ENCODE peak calls at places on chromosomes 1 and 21, in nine cellular contexts. One of them, this sample, is unnamed.

GRCh38 chr1:54290443-54291184 is 90.6 kb downstream of the MRPL37 start:
- DNase-seq in hepatocyte: peak
- DNase-seq in AG04450: no peak
- DNase-seq in GM23338: no peak
- DNase-seq in RWPE1: no peak
- DNase-seq in neuronal stem cell: no peak
- DNase-seq in naive thymus-derived CD4-positive, alpha-beta T cell: peak
- DNase-seq in left ventricle myocardium inferior: no peak
- DNase-seq in CD8-positive, alpha-beta T cell: peak
- DNase-seq in this sample: no peak

GRCh38 chr1:11838349-11839272 is 9.0 kb downstream of the NPPA start:
- DNase-seq in hepatocyte: peak
- DNase-seq in AG04450: no peak
- DNase-seq in GM23338: peak
- DNase-seq in RWPE1: peak
- DNase-seq in neuronal stem cell: peak
- DNase-seq in naive thymus-derived CD4-positive, alpha-beta T cell: peak
- DNase-seq in left ventricle myocardium inferior: peak
- DNase-seq in CD8-positive, alpha-beta T cell: peak
- DNase-seq in this sample: no peak

GRCh38 chr1:12157366-12158231 is 9.2 kb upstream of the TNFRSF1B start:
- DNase-seq in hepatocyte: no peak
- DNase-seq in AG04450: no peak
- DNase-seq in GM23338: no peak
- DNase-seq in RWPE1: no peak
- DNase-seq in neuronal stem cell: no peak
- DNase-seq in naive thymus-derived CD4-positive, alpha-beta T cell: no peak
- DNase-seq in left ventricle myocardium inferior: no peak
- DNase-seq in CD8-positive, alpha-beta T cell: no peak
- DNase-seq in this sample: no peak

GRCh38 chr1:200379431-200379755 is 30.4 kb downstream of the ZNF281 start:
- DNase-seq in hepatocyte: peak
- DNase-seq in AG04450: peak
- DNase-seq in GM23338: no peak
- DNase-seq in RWPE1: peak
- DNase-seq in neuronal stem cell: no peak
- DNase-seq in naive thymus-derived CD4-positive, alpha-beta T cell: no peak
- DNase-seq in left ventricle myocardium inferior: no peak
- DNase-seq in CD8-positive, alpha-beta T cell: no peak
- DNase-seq in this sample: peak

GRCh38 chr1:174818014-174818616 is 181.6 kb upstream of the CACYBP start:
- DNase-seq in hepatocyte: no peak
- DNase-seq in AG04450: no peak
- DNase-seq in GM23338: peak
- DNase-seq in RWPE1: no peak
- DNase-seq in neuronal stem cell: no peak
- DNase-seq in naive thymus-derived CD4-positive, alpha-beta T cell: no peak
- DNase-seq in left ventricle myocardium inferior: no peak
- DNase-seq in CD8-positive, alpha-beta T cell: no peak
- DNase-seq in this sample: no peak

GRCh38 chr1:234861761-234862160 is 251.8 kb upstream of the IRF2BP2 start:
- DNase-seq in hepatocyte: peak
- DNase-seq in AG04450: no peak
- DNase-seq in GM23338: no peak
- DNase-seq in RWPE1: no peak
- DNase-seq in neuronal stem cell: no peak
- DNase-seq in naive thymus-derived CD4-positive, alpha-beta T cell: no peak
- DNase-seq in left ventricle myocardium inferior: no peak
- DNase-seq in CD8-positive, alpha-beta T cell: no peak
- DNase-seq in this sample: no peak

GRCh38 chr1:2415801-2416208 is 3.4 kb upstream of the PEX10 start:
- DNase-seq in hepatocyte: no peak
- DNase-seq in AG04450: no peak
- DNase-seq in GM23338: no peak
- DNase-seq in RWPE1: no peak
- DNase-seq in neuronal stem cell: no peak
- DNase-seq in naive thymus-derived CD4-positive, alpha-beta T cell: peak
- DNase-seq in left ventricle myocardium inferior: no peak
- DNase-seq in CD8-positive, alpha-beta T cell: peak
- DNase-seq in this sample: no peak

GRCh38 chr1:224124220-224124619 is 10.3 kb downstream of the FBXO28 start:
- DNase-seq in hepatocyte: no peak
- DNase-seq in AG04450: no peak
- DNase-seq in GM23338: no peak
- DNase-seq in RWPE1: no peak
- DNase-seq in neuronal stem cell: no peak
- DNase-seq in naive thymus-derived CD4-positive, alpha-beta T cell: no peak
- DNase-seq in left ventricle myocardium inferior: no peak
- DNase-seq in CD8-positive, alpha-beta T cell: no peak
- DNase-seq in this sample: no peak

GRCh38 chr1:220775238-220775853 is 11.4 kb upstream of the MTARC1 start:
- DNase-seq in hepatocyte: peak
- DNase-seq in AG04450: no peak
- DNase-seq in GM23338: peak
- DNase-seq in RWPE1: peak
- DNase-seq in neuronal stem cell: no peak
- DNase-seq in naive thymus-derived CD4-positive, alpha-beta T cell: no peak
- DNase-seq in left ventricle myocardium inferior: no peak
- DNase-seq in CD8-positive, alpha-beta T cell: no peak
- DNase-seq in this sample: no peak

GRCh38 chr1:234863596-234863995 is 253.6 kb upstream of the IRF2BP2 start:
- DNase-seq in hepatocyte: no peak
- DNase-seq in AG04450: no peak
- DNase-seq in GM23338: no peak
- DNase-seq in RWPE1: peak
- DNase-seq in neuronal stem cell: no peak
- DNase-seq in naive thymus-derived CD4-positive, alpha-beta T cell: no peak
- DNase-seq in left ventricle myocardium inferior: no peak
- DNase-seq in CD8-positive, alpha-beta T cell: no peak
- DNase-seq in this sample: no peak

GRCh38 chr21:30146558-30147282 is 19.9 kb downstream of the CLDN17 start:
- DNase-seq in hepatocyte: no peak
- DNase-seq in AG04450: no peak
- DNase-seq in GM23338: no peak
- DNase-seq in RWPE1: peak
- DNase-seq in neuronal stem cell: no peak
- DNase-seq in naive thymus-derived CD4-positive, alpha-beta T cell: no peak
- DNase-seq in left ventricle myocardium inferior: no peak
- DNase-seq in CD8-positive, alpha-beta T cell: no peak
- DNase-seq in this sample: peak

GRCh38 chr1:245822997-245823396 is 668.2 kb downstream of the KIF26B start:
- DNase-seq in hepatocyte: peak
- DNase-seq in AG04450: peak
- DNase-seq in GM23338: no peak
- DNase-seq in RWPE1: peak
- DNase-seq in neuronal stem cell: no peak
- DNase-seq in naive thymus-derived CD4-positive, alpha-beta T cell: no peak
- DNase-seq in left ventricle myocardium inferior: no peak
- DNase-seq in CD8-positive, alpha-beta T cell: no peak
- DNase-seq in this sample: peak

GRCh38 chr1:93671090-93671743 is 10.4 kb downstream of the BCAR3 start:
- DNase-seq in hepatocyte: no peak
- DNase-seq in AG04450: no peak
- DNase-seq in GM23338: no peak
- DNase-seq in RWPE1: no peak
- DNase-seq in neuronal stem cell: no peak
- DNase-seq in naive thymus-derived CD4-positive, alpha-beta T cell: no peak
- DNase-seq in left ventricle myocardium inferior: no peak
- DNase-seq in CD8-positive, alpha-beta T cell: no peak
- DNase-seq in this sample: no peak
- H3K27ac ChIP-seq in hepatocyte: peak
- H3K27ac ChIP-seq in AG04450: no peak
- H3K27ac ChIP-seq in GM23338: peak
- H3K27ac ChIP-seq in RWPE1: peak
- H3K27ac ChIP-seq in neuronal stem cell: no peak
- H3K27ac ChIP-seq in naive thymus-derived CD4-positive, alpha-beta T cell: no peak
- H3K27ac ChIP-seq in left ventricle myocardium inferior: peak
- H3K27ac ChIP-seq in CD8-positive, alpha-beta T cell: no peak
- H3K27ac ChIP-seq in this sample: peak

GRCh38 chr21:25560151-25560783 is 47.0 kb downstream of the MRPL39 start:
- DNase-seq in hepatocyte: no peak
- DNase-seq in AG04450: no peak
- DNase-seq in GM23338: no peak
- DNase-seq in RWPE1: no peak
- DNase-seq in neuronal stem cell: no peak
- DNase-seq in naive thymus-derived CD4-positive, alpha-beta T cell: no peak
- DNase-seq in left ventricle myocardium inferior: no peak
- DNase-seq in CD8-positive, alpha-beta T cell: no peak
- DNase-seq in this sample: no peak

GRCh38 chr21:25564349-25564948 is 42.8 kb downstream of the MRPL39 start:
- DNase-seq in hepatocyte: no peak
- DNase-seq in AG04450: no peak
- DNase-seq in GM23338: no peak
- DNase-seq in RWPE1: no peak
- DNase-seq in neuronal stem cell: no peak
- DNase-seq in naive thymus-derived CD4-positive, alpha-beta T cell: no peak
- DNase-seq in left ventricle myocardium inferior: no peak
- DNase-seq in CD8-positive, alpha-beta T cell: no peak
- DNase-seq in this sample: no peak

GRCh38 chr21:25563399-25564116 is 43.7 kb downstream of the MRPL39 start:
- DNase-seq in hepatocyte: no peak
- DNase-seq in AG04450: no peak
- DNase-seq in GM23338: no peak
- DNase-seq in RWPE1: no peak
- DNase-seq in neuronal stem cell: no peak
- DNase-seq in naive thymus-derived CD4-positive, alpha-beta T cell: no peak
- DNase-seq in left ventricle myocardium inferior: no peak
- DNase-seq in CD8-positive, alpha-beta T cell: peak
- DNase-seq in this sample: no peak

GRCh38 chr21:25561668-25562641 is 45.3 kb downstream of the MRPL39 start:
- DNase-seq in hepatocyte: peak
- DNase-seq in AG04450: peak
- DNase-seq in GM23338: peak
- DNase-seq in RWPE1: peak
- DNase-seq in neuronal stem cell: peak
- DNase-seq in naive thymus-derived CD4-positive, alpha-beta T cell: peak
- DNase-seq in left ventricle myocardium inferior: peak
- DNase-seq in CD8-positive, alpha-beta T cell: peak
- DNase-seq in this sample: no peak

GRCh38 chr21:25562660-25563059 is 44.6 kb downstream of the MRPL39 start:
- DNase-seq in hepatocyte: no peak
- DNase-seq in AG04450: no peak
- DNase-seq in GM23338: no peak
- DNase-seq in RWPE1: no peak
- DNase-seq in neuronal stem cell: no peak
- DNase-seq in naive thymus-derived CD4-positive, alpha-beta T cell: no peak
- DNase-seq in left ventricle myocardium inferior: no peak
- DNase-seq in CD8-positive, alpha-beta T cell: no peak
- DNase-seq in this sample: no peak
- H3K27ac ChIP-seq in hepatocyte: no peak
- H3K27ac ChIP-seq in AG04450: no peak
- H3K27ac ChIP-seq in GM23338: no peak
- H3K27ac ChIP-seq in RWPE1: no peak
- H3K27ac ChIP-seq in neuronal stem cell: no peak
- H3K27ac ChIP-seq in naive thymus-derived CD4-positive, alpha-beta T cell: peak
- H3K27ac ChIP-seq in left ventricle myocardium inferior: no peak
- H3K27ac ChIP-seq in CD8-positive, alpha-beta T cell: no peak
- H3K27ac ChIP-seq in this sample: no peak

DNA sequence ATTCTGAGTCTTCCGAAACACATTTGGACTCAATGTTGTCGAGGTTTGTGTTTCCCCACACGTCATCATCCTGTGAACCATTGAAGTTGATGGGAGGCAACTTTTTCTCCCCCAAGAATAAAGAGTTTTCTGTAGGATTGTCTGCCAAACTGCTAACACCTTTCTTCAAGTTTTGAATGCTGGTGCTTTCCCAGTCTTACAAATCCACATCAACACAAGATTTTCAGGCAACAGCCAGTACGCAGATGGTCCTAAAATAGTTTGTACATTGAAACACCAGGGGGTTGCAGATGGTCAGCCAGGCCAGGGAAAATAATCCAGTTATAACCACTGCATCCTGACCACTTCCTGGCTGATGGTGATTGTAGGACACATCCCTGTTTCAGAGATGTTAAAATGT is 187.9 kb downstream of the DISC1 start:
- DNase-seq in hepatocyte: no peak
- DNase-seq in AG04450: no peak
- DNase-seq in GM23338: no peak
- DNase-seq in RWPE1: no peak
- DNase-seq in neuronal stem cell: no peak
- DNase-seq in naive thymus-derived CD4-positive, alpha-beta T cell: no peak
- DNase-seq in left ventricle myocardium inferior: no peak
- DNase-seq in CD8-positive, alpha-beta T cell: no peak
- DNase-seq in this sample: no peak
- H3K27ac ChIP-seq in hepatocyte: no peak
- H3K27ac ChIP-seq in AG04450: no peak
- H3K27ac ChIP-seq in GM23338: no peak
- H3K27ac ChIP-seq in RWPE1: no peak
- H3K27ac ChIP-seq in neuronal stem cell: no peak
- H3K27ac ChIP-seq in naive thymus-derived CD4-positive, alpha-beta T cell: no peak
- H3K27ac ChIP-seq in left ventricle myocardium inferior: peak
- H3K27ac ChIP-seq in CD8-positive, alpha-beta T cell: no peak
- H3K27ac ChIP-seq in this sample: no peak

DNA sequence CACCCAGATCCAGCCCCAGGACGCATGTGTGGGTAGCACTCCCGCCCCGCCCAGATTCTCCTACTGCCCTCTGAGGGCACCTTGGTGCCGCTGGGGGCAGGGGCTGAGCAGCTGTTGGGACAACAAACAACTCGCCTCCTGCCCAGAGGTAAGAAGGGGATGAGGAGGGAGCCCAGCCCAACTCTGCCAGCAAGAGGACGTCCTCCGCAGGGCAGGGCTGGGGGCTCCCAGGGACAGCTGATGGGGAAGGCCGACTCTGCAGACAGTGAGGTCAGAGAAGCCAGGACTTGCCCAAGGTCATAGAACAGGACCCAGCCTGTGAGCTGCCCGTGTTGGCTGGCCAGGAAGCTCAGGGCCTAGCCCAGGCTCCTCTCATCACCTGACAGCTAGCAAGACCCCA is 18.8 kb downstream of the RAP1GAP start:
- DNase-seq in hepatocyte: no peak
- DNase-seq in AG04450: no peak
- DNase-seq in GM23338: no peak
- DNase-seq in RWPE1: no peak
- DNase-seq in neuronal stem cell: no peak
- DNase-seq in naive thymus-derived CD4-positive, alpha-beta T cell: no peak
- DNase-seq in left ventricle myocardium inferior: no peak
- DNase-seq in CD8-positive, alpha-beta T cell: no peak
- DNase-seq in this sample: no peak
- H3K27ac ChIP-seq in hepatocyte: no peak
- H3K27ac ChIP-seq in AG04450: no peak
- H3K27ac ChIP-seq in GM23338: no peak
- H3K27ac ChIP-seq in RWPE1: no peak
- H3K27ac ChIP-seq in neuronal stem cell: no peak
- H3K27ac ChIP-seq in naive thymus-derived CD4-positive, alpha-beta T cell: no peak
- H3K27ac ChIP-seq in left ventricle myocardium inferior: no peak
- H3K27ac ChIP-seq in CD8-positive, alpha-beta T cell: no peak
- H3K27ac ChIP-seq in this sample: no peak

GRCh38 chr1:26529405-26529654 is 231 bp upstream of the RPS6KA1 start:
- DNase-seq in hepatocyte: no peak
- DNase-seq in AG04450: no peak
- DNase-seq in GM23338: no peak
- DNase-seq in RWPE1: no peak
- DNase-seq in neuronal stem cell: no peak
- DNase-seq in naive thymus-derived CD4-positive, alpha-beta T cell: no peak
- DNase-seq in left ventricle myocardium inferior: no peak
- DNase-seq in CD8-positive, alpha-beta T cell: no peak
- DNase-seq in this sample: no peak
- H3K27ac ChIP-seq in hepatocyte: peak
- H3K27ac ChIP-seq in AG04450: no peak
- H3K27ac ChIP-seq in GM23338: peak
- H3K27ac ChIP-seq in RWPE1: peak
- H3K27ac ChIP-seq in neuronal stem cell: no peak
- H3K27ac ChIP-seq in naive thymus-derived CD4-positive, alpha-beta T cell: peak
- H3K27ac ChIP-seq in left ventricle myocardium inferior: no peak
- H3K27ac ChIP-seq in CD8-positive, alpha-beta T cell: no peak
- H3K27ac ChIP-seq in this sample: peak

GRCh38 chr1:17545354-17545753 is 5.9 kb downstream of the ARHGEF10L start:
- DNase-seq in hepatocyte: no peak
- DNase-seq in AG04450: no peak
- DNase-seq in GM23338: no peak
- DNase-seq in RWPE1: no peak
- DNase-seq in neuronal stem cell: no peak
- DNase-seq in naive thymus-derived CD4-positive, alpha-beta T cell: no peak
- DNase-seq in left ventricle myocardium inferior: no peak
- DNase-seq in CD8-positive, alpha-beta T cell: no peak
- DNase-seq in this sample: no peak
- H3K27ac ChIP-seq in hepatocyte: no peak
- H3K27ac ChIP-seq in AG04450: peak
- H3K27ac ChIP-seq in GM23338: peak
- H3K27ac ChIP-seq in RWPE1: no peak
- H3K27ac ChIP-seq in neuronal stem cell: no peak
- H3K27ac ChIP-seq in naive thymus-derived CD4-positive, alpha-beta T cell: no peak
- H3K27ac ChIP-seq in left ventricle myocardium inferior: peak
- H3K27ac ChIP-seq in CD8-positive, alpha-beta T cell: no peak
- H3K27ac ChIP-seq in this sample: peak